ENCODE peak calls at places on chromosomes 4 and X, in six cellular contexts. C is astrocyte of the spinal cord, L is NCI-H2227 treated with DMSO at 0.1 percent for 48 hours, T is suprapubic skin, Z is HCT116, E is bronchial epithelial cell. M is an unnamed sample.
A peak's percentile ranks its signal among the peaks of the same experiment; 100 is the strongest.

GRCh38 chr4:123659759-123660158 is 263.2 kb downstream of the SPRY1 start:
- DNase-seq in C (peak; percentile 26), L (no peak), T (no peak), Z (no peak), E (peak; percentile 42), M (peak; percentile 30)

GRCh38 chr4:85370400-85371032 is 104.4 kb upstream of the ARHGAP24 start:
- DNase-seq in C (peak; percentile 47), L (no peak), T (no peak), Z (peak; percentile 21), E (peak; percentile 51), M (peak; percentile 69)

GRCh38 chrX:150226223-150226965 is 136.7 kb upstream of the MAMLD1 start:
- DNase-seq in C (no peak), L (no peak), T (no peak), Z (no peak), E (no peak), M (no peak)

GRCh38 chr4:139300431-139301142 is 718 bp upstream of the NAA15 start:
- DNase-seq in C (peak; percentile 77), L (no peak), T (no peak), Z (no peak), E (peak; percentile 79), M (peak; percentile 61)

GRCh38 chr4:144709793-144710525 is 64.0 kb downstream of the HHIP start:
- DNase-seq in C (peak; percentile 86), L (no peak), T (no peak), Z (peak; percentile 81), E (peak; percentile 74), M (peak; percentile 85)

GRCh38 chr4:3657917-3658913 is 108.0 kb upstream of the ADRA2C start:
- DNase-seq in C (peak; percentile 19), L (no peak), T (no peak), Z (no peak), E (no peak), M (peak; percentile 15)

GRCh38 chrX:45385767-45386166 is 185.1 kb upstream of the DIPK2B start:
- DNase-seq in C (peak; percentile 4), L (no peak), T (no peak), Z (no peak), E (no peak), M (peak; percentile 54)

GRCh38 chrX:150683536-150684146 is 9.6 kb upstream of the MTMR1 start:
- DNase-seq in C (peak; percentile 12), L (peak; percentile 5), T (no peak), Z (peak; percentile 12), E (no peak), M (peak; percentile 41)

GRCh38 chrX:45050558-45050957 is 150.1 kb downstream of the DIPK2B start:
- DNase-seq in C (no peak), L (no peak), T (no peak), Z (no peak), E (no peak), M (no peak)

GRCh38 chr4:11698846-11699590 is 270.3 kb upstream of the HS3ST1 start:
- DNase-seq in C (peak; percentile 70), L (no peak), T (no peak), Z (peak; percentile 95), E (peak; percentile 98), M (peak; percentile 91)

GRCh38 chr4:76147454-76148141 is 599 bp downstream of the NUP54 start:
- DNase-seq in C (peak; percentile 93), L (peak; percentile 69), T (peak; percentile 67), Z (peak; percentile 75), E (peak; percentile 67), M (peak; percentile 79)

GRCh38 chr4:16812041-16812440 is 86.4 kb downstream of the LDB2 start:
- DNase-seq in C (no peak), L (no peak), T (no peak), Z (no peak), E (no peak), M (no peak)

GRCh38 chrX:15087747-15088146 is 182.1 kb downstream of the ASB9 start:
- DNase-seq in C (no peak), L (no peak), T (no peak), Z (no peak), E (no peak), M (no peak)

GRCh38 chr4:68869274-68869773 is 53.5 kb downstream of the UGT2B10 start:
- DNase-seq in C (no peak), L (no peak), T (no peak), Z (no peak), E (no peak), M (no peak)

GRCh38 chrX:40543661-40544328 is 37.0 kb upstream of the ATP6AP2 start:
- DNase-seq in C (peak; percentile 57), L (peak; percentile 47), T (no peak), Z (peak; percentile 33), E (peak; percentile 57), M (peak; percentile 21)

GRCh38 chr4:87975466-87975865 is at the start of gene SPP1:
- DNase-seq in C (peak; percentile 37), L (no peak), T (no peak), Z (no peak), E (no peak), M (peak; percentile 34)

GRCh38 chr4:7214359-7214758 is 22.0 kb downstream of the SORCS2 start:
- DNase-seq in C (peak; percentile 10), L (no peak), T (no peak), Z (no peak), E (no peak), M (peak; percentile 31)

GRCh38 chr4:85842540-85842939 is 367.6 kb downstream of the ARHGAP24 start:
- DNase-seq in C (peak; percentile 63), L (no peak), T (no peak), Z (no peak), E (no peak), M (peak; percentile 96)

GRCh38 chr4:143286733-143287570 is 49.7 kb upstream of the GAB1 start:
- DNase-seq in C (peak; percentile 63), L (no peak), T (no peak), Z (no peak), E (peak; percentile 88), M (peak; percentile 41)

GRCh38 chrX:151711787-151712186 is 4.0 kb upstream of the FATE1 start:
- DNase-seq in C (no peak), L (no peak), T (peak; percentile 39), Z (no peak), E (no peak), M (no peak)

GRCh38 chr4:85929926-85930325 is 429.9 kb downstream of the MAPK10 start:
- DNase-seq in C (no peak), L (no peak), T (no peak), Z (no peak), E (no peak), M (no peak)

GRCh38 chrX:129318375-129318774 is 204.9 kb downstream of the SMARCA1 start:
- DNase-seq in C (peak; percentile 31), L (no peak), T (no peak), Z (peak; percentile 15), E (peak; percentile 13), M (peak; percentile 5)

GRCh38 chrX:97374266-97374665 is 490.6 kb downstream of the RPA4 start:
- DNase-seq in C (no peak), L (no peak), T (no peak), Z (no peak), E (no peak), M (no peak)

GRCh38 chr4:72909461-72909860 is 160.1 kb downstream of the COX18 start:
- DNase-seq in C (no peak), L (no peak), T (no peak), Z (no peak), E (no peak), M (no peak)

GRCh38 chr4:107392951-107393350 is 327.1 kb downstream of the PAPSS1 start:
- DNase-seq in C (peak; percentile 2), L (no peak), T (peak; percentile 73), Z (no peak), E (peak; percentile 3), M (peak; percentile 36)